ENCODE peak calls at places on chromosomes 6 and 20, in ten cellular contexts. One of them, this sample, is unnamed.

GRCh38 chr6:9484686-9485085 is 930.2 kb downstream of the TFAP2A start:
- DNase-seq in sigmoid colon: no peak
- DNase-seq in tibial nerve: no peak
- DNase-seq in A549: no peak
- DNase-seq in transverse colon: no peak
- DNase-seq in H1: no peak
- DNase-seq in suprapubic skin: no peak
- DNase-seq in esophagus muscularis mucosa: no peak
- DNase-seq in stomach: no peak
- DNase-seq in upper lobe of left lung: no peak
- DNase-seq in this sample: no peak

GRCh38 chr6:110471966-110472365 is 4.4 kb downstream of the SLC22A16 start:
- DNase-seq in sigmoid colon: no peak
- DNase-seq in tibial nerve: no peak
- DNase-seq in A549: no peak
- DNase-seq in transverse colon: no peak
- DNase-seq in H1: no peak
- DNase-seq in suprapubic skin: no peak
- DNase-seq in esophagus muscularis mucosa: peak; percentile 87
- DNase-seq in stomach: no peak
- DNase-seq in upper lobe of left lung: no peak
- DNase-seq in this sample: no peak

GRCh38 chr6:118401325-118401998 is 146.6 kb upstream of the PLN start:
- DNase-seq in sigmoid colon: no peak
- DNase-seq in tibial nerve: no peak
- DNase-seq in A549: no peak
- DNase-seq in transverse colon: no peak
- DNase-seq in H1: no peak
- DNase-seq in suprapubic skin: no peak
- DNase-seq in esophagus muscularis mucosa: no peak
- DNase-seq in stomach: no peak
- DNase-seq in upper lobe of left lung: no peak
- DNase-seq in this sample: no peak

GRCh38 chr6:78953798-78954197 is 86.4 kb downstream of the IRAK1BP1 start:
- DNase-seq in sigmoid colon: no peak
- DNase-seq in tibial nerve: no peak
- DNase-seq in A549: no peak
- DNase-seq in transverse colon: no peak
- DNase-seq in H1: no peak
- DNase-seq in suprapubic skin: no peak
- DNase-seq in esophagus muscularis mucosa: no peak
- DNase-seq in stomach: no peak
- DNase-seq in upper lobe of left lung: no peak
- DNase-seq in this sample: no peak

GRCh38 chr6:78598966-78599365 is 268.4 kb upstream of the IRAK1BP1 start:
- DNase-seq in sigmoid colon: no peak
- DNase-seq in tibial nerve: peak; percentile 7
- DNase-seq in A549: peak; percentile 3
- DNase-seq in transverse colon: no peak
- DNase-seq in H1: no peak
- DNase-seq in suprapubic skin: no peak
- DNase-seq in esophagus muscularis mucosa: no peak
- DNase-seq in stomach: no peak
- DNase-seq in upper lobe of left lung: no peak
- DNase-seq in this sample: no peak

GRCh38 chr6:154984146-154984545 is 11.0 kb upstream of the TIAM2 start:
- DNase-seq in sigmoid colon: no peak
- DNase-seq in tibial nerve: no peak
- DNase-seq in A549: no peak
- DNase-seq in transverse colon: no peak
- DNase-seq in H1: no peak
- DNase-seq in suprapubic skin: no peak
- DNase-seq in esophagus muscularis mucosa: no peak
- DNase-seq in stomach: no peak
- DNase-seq in upper lobe of left lung: no peak
- DNase-seq in this sample: no peak

GRCh38 chr20:57627339-57627738 is 7.1 kb upstream of the ZBP1 start:
- DNase-seq in sigmoid colon: no peak
- DNase-seq in tibial nerve: no peak
- DNase-seq in A549: no peak
- DNase-seq in transverse colon: no peak
- DNase-seq in H1: peak; percentile 29
- DNase-seq in suprapubic skin: no peak
- DNase-seq in esophagus muscularis mucosa: peak; percentile 53
- DNase-seq in stomach: no peak
- DNase-seq in upper lobe of left lung: no peak
- DNase-seq in this sample: no peak

GRCh38 chr20:57394087-57395082 is 3.2 kb downstream of the RBM38 start:
- DNase-seq in sigmoid colon: peak; percentile 73
- DNase-seq in tibial nerve: no peak
- DNase-seq in A549: no peak
- DNase-seq in transverse colon: no peak
- DNase-seq in H1: no peak
- DNase-seq in suprapubic skin: no peak
- DNase-seq in esophagus muscularis mucosa: no peak
- DNase-seq in stomach: no peak
- DNase-seq in upper lobe of left lung: no peak
- DNase-seq in this sample: peak; percentile 50

GRCh38 chr20:45433316-45433715 is 17.4 kb downstream of the PIGT start:
- DNase-seq in sigmoid colon: peak; percentile 79
- DNase-seq in tibial nerve: no peak
- DNase-seq in A549: no peak
- DNase-seq in transverse colon: peak; percentile 33
- DNase-seq in H1: no peak
- DNase-seq in suprapubic skin: no peak
- DNase-seq in esophagus muscularis mucosa: no peak
- DNase-seq in stomach: no peak
- DNase-seq in upper lobe of left lung: no peak
- DNase-seq in this sample: peak; percentile 66

GRCh38 chr6:88761237-88762031 is 202.0 kb downstream of the RNGTT start:
- DNase-seq in sigmoid colon: no peak
- DNase-seq in tibial nerve: no peak
- DNase-seq in A549: no peak
- DNase-seq in transverse colon: no peak
- DNase-seq in H1: no peak
- DNase-seq in suprapubic skin: no peak
- DNase-seq in esophagus muscularis mucosa: no peak
- DNase-seq in stomach: no peak
- DNase-seq in upper lobe of left lung: no peak
- DNase-seq in this sample: no peak

GRCh38 chr20:18324596-18325089 is 36.3 kb downstream of the ZNF133 start:
- DNase-seq in sigmoid colon: no peak
- DNase-seq in tibial nerve: no peak
- DNase-seq in A549: no peak
- DNase-seq in transverse colon: no peak
- DNase-seq in H1: no peak
- DNase-seq in suprapubic skin: no peak
- DNase-seq in esophagus muscularis mucosa: no peak
- DNase-seq in stomach: no peak
- DNase-seq in upper lobe of left lung: no peak
- DNase-seq in this sample: no peak

GRCh38 chr6:44096615-44097014 is 30.6 kb downstream of the MRPL14 start:
- DNase-seq in sigmoid colon: peak; percentile 87
- DNase-seq in tibial nerve: peak; percentile 77
- DNase-seq in A549: peak; percentile 76
- DNase-seq in transverse colon: peak; percentile 81
- DNase-seq in H1: peak; percentile 75
- DNase-seq in suprapubic skin: peak; percentile 80
- DNase-seq in esophagus muscularis mucosa: no peak
- DNase-seq in stomach: peak; percentile 83
- DNase-seq in upper lobe of left lung: peak; percentile 81
- DNase-seq in this sample: peak; percentile 81

GRCh38 chr6:37525460-37526357 is 26.0 kb upstream of the CCDC167 start:
- DNase-seq in sigmoid colon: no peak
- DNase-seq in tibial nerve: no peak
- DNase-seq in A549: no peak
- DNase-seq in transverse colon: no peak
- DNase-seq in H1: peak; percentile 82
- DNase-seq in suprapubic skin: no peak
- DNase-seq in esophagus muscularis mucosa: no peak
- DNase-seq in stomach: no peak
- DNase-seq in upper lobe of left lung: no peak
- DNase-seq in this sample: no peak

GRCh38 chr6:37636112-37636511 is 61.6 kb downstream of the MDGA1 start:
- DNase-seq in sigmoid colon: no peak
- DNase-seq in tibial nerve: no peak
- DNase-seq in A549: no peak
- DNase-seq in transverse colon: no peak
- DNase-seq in H1: no peak
- DNase-seq in suprapubic skin: no peak
- DNase-seq in esophagus muscularis mucosa: no peak
- DNase-seq in stomach: no peak
- DNase-seq in upper lobe of left lung: no peak
- DNase-seq in this sample: no peak

DNA sequence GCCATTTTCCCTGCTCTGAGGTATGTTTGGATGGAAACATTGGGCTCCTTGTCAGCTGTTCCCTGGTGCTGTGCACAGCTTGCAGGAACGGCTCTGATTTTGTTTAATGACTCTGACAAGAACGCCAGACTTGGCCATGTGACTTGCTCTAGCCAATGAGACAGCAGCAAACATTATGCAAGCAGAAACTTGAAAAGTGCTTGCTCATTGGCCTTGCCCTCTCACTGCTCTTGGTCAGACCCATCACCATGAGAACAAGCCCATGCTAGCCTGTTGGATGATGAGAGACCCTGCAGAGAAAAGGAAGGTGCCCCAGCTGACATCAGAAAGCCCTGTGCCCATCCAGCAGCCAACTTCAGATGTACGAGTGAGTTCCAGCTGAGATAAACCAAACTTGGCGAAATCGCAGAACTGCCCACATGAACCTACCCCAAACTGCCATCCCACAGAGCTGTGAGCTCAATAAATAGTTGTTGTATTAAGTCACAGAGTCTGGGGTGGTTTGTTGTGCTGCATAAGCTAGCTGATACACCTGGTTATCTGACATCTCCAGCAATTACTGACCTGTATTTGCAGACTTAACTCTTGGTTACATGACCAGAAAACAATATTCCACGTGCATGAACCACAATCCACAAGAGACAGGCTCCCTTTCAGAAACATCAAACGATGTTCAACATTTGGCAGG is 96.9 kb downstream of the JPH2 start:
- DNase-seq in sigmoid colon: peak; percentile 35
- DNase-seq in tibial nerve: no peak
- DNase-seq in A549: peak; percentile 36
- DNase-seq in transverse colon: peak; percentile 27
- DNase-seq in H1: no peak
- DNase-seq in suprapubic skin: no peak
- DNase-seq in esophagus muscularis mucosa: no peak
- DNase-seq in stomach: no peak
- DNase-seq in upper lobe of left lung: peak; percentile 56
- DNase-seq in this sample: no peak
- TF ChIP-seq EP300 in sigmoid colon: no peak
- TF ChIP-seq EP300 in tibial nerve: no peak
- TF ChIP-seq EP300 in A549: no peak
- TF ChIP-seq EP300 in transverse colon: no peak
- TF ChIP-seq EP300 in H1: no peak
- TF ChIP-seq EP300 in suprapubic skin: no peak
- TF ChIP-seq EP300 in esophagus muscularis mucosa: no peak
- TF ChIP-seq EP300 in stomach: no peak
- TF ChIP-seq EP300 in upper lobe of left lung: no peak
- TF ChIP-seq EP300 in this sample: no peak

GRCh38 chr20:10805764-10806163 is 132.0 kb upstream of the JAG1 start:
- DNase-seq in sigmoid colon: no peak
- DNase-seq in tibial nerve: no peak
- DNase-seq in A549: no peak
- DNase-seq in transverse colon: no peak
- DNase-seq in H1: no peak
- DNase-seq in suprapubic skin: no peak
- DNase-seq in esophagus muscularis mucosa: peak; percentile 80
- DNase-seq in stomach: no peak
- DNase-seq in upper lobe of left lung: no peak
- DNase-seq in this sample: no peak

GRCh38 chr20:10807013-10807412 is 133.2 kb upstream of the JAG1 start:
- DNase-seq in sigmoid colon: no peak
- DNase-seq in tibial nerve: no peak
- DNase-seq in A549: no peak
- DNase-seq in transverse colon: no peak
- DNase-seq in H1: no peak
- DNase-seq in suprapubic skin: no peak
- DNase-seq in esophagus muscularis mucosa: no peak
- DNase-seq in stomach: no peak
- DNase-seq in upper lobe of left lung: no peak
- DNase-seq in this sample: no peak

GRCh38 chr20:10802201-10802600 is 128.4 kb upstream of the JAG1 start:
- DNase-seq in sigmoid colon: no peak
- DNase-seq in tibial nerve: no peak
- DNase-seq in A549: no peak
- DNase-seq in transverse colon: no peak
- DNase-seq in H1: no peak
- DNase-seq in suprapubic skin: no peak
- DNase-seq in esophagus muscularis mucosa: peak; percentile 7
- DNase-seq in stomach: no peak
- DNase-seq in upper lobe of left lung: no peak
- DNase-seq in this sample: no peak

DNA sequence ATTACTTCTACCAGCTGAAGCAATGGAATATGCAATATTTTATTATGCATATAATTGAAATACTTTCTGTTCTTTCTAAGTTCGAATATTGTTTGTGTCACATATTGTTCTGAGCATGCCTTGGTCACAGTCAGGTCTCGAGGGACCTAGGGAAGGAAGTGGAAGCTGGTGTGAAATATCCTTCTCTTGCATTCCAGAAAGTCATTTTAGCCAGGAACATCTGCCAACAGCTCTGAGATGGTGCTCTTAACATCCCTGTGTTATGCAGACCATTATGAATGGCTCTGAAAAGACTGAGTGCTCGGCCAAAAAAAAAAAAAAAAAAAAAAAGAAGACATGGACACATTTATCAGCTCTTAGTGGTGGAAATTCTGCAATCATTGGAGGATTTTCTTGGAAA is 132.7 kb upstream of the JAG1 start:
- DNase-seq in sigmoid colon: no peak
- DNase-seq in tibial nerve: no peak
- DNase-seq in A549: no peak
- DNase-seq in transverse colon: no peak
- DNase-seq in H1: no peak
- DNase-seq in suprapubic skin: no peak
- DNase-seq in esophagus muscularis mucosa: peak; percentile 31
- DNase-seq in stomach: no peak
- DNase-seq in upper lobe of left lung: no peak
- DNase-seq in this sample: no peak
- TF ChIP-seq EP300 in sigmoid colon: no peak
- TF ChIP-seq EP300 in tibial nerve: peak; percentile 17
- TF ChIP-seq EP300 in A549: no peak
- TF ChIP-seq EP300 in transverse colon: no peak
- TF ChIP-seq EP300 in H1: no peak
- TF ChIP-seq EP300 in suprapubic skin: no peak
- TF ChIP-seq EP300 in esophagus muscularis mucosa: no peak
- TF ChIP-seq EP300 in stomach: no peak
- TF ChIP-seq EP300 in upper lobe of left lung: no peak
- TF ChIP-seq EP300 in this sample: no peak

GRCh38 chr6:35146453-35146852 is 5.3 kb upstream of the TCP11 start:
- DNase-seq in sigmoid colon: no peak
- DNase-seq in tibial nerve: peak; percentile 33
- DNase-seq in A549: peak; percentile 35
- DNase-seq in transverse colon: peak; percentile 61
- DNase-seq in H1: peak; percentile 54
- DNase-seq in suprapubic skin: no peak
- DNase-seq in esophagus muscularis mucosa: no peak
- DNase-seq in stomach: peak; percentile 73
- DNase-seq in upper lobe of left lung: peak; percentile 50
- DNase-seq in this sample: no peak
- TF ChIP-seq EP300 in sigmoid colon: no peak
- TF ChIP-seq EP300 in tibial nerve: no peak
- TF ChIP-seq EP300 in A549: no peak
- TF ChIP-seq EP300 in transverse colon: no peak
- TF ChIP-seq EP300 in H1: no peak
- TF ChIP-seq EP300 in suprapubic skin: no peak
- TF ChIP-seq EP300 in esophagus muscularis mucosa: no peak
- TF ChIP-seq EP300 in stomach: no peak
- TF ChIP-seq EP300 in upper lobe of left lung: no peak
- TF ChIP-seq EP300 in this sample: no peak

GRCh38 chr6:30647802-30648460 is 998 bp downstream of the C6orf136 start:
- DNase-seq in sigmoid colon: no peak
- DNase-seq in tibial nerve: no peak
- DNase-seq in A549: peak; percentile 71
- DNase-seq in transverse colon: no peak
- DNase-seq in H1: peak; percentile 86
- DNase-seq in suprapubic skin: peak; percentile 81
- DNase-seq in esophagus muscularis mucosa: no peak
- DNase-seq in stomach: no peak
- DNase-seq in upper lobe of left lung: no peak
- DNase-seq in this sample: no peak
- TF ChIP-seq EP300 in sigmoid colon: no peak
- TF ChIP-seq EP300 in tibial nerve: no peak
- TF ChIP-seq EP300 in A549: no peak
- TF ChIP-seq EP300 in transverse colon: no peak
- TF ChIP-seq EP300 in H1: no peak
- TF ChIP-seq EP300 in suprapubic skin: no peak
- TF ChIP-seq EP300 in esophagus muscularis mucosa: no peak
- TF ChIP-seq EP300 in stomach: no peak
- TF ChIP-seq EP300 in upper lobe of left lung: no peak
- TF ChIP-seq EP300 in this sample: no peak

This sample was measured in ovary.